ENCODE peak calls at places on chromosome 7, in eight cellular contexts. E is lung microvascular endothelial cell; W is cardiac muscle cell; R is stomach; Z is activated T-cell treated with anti-CD3 and anti-CD28 coated beads, Interleukin-2, amount 50 U/mL, for 24 hours; O is NCI-H1694 treated with DMSO at 0.1 percent for 48 hours; D is PC-9; H is IMR-90. U is an unnamed sample.

GRCh38 chr7:46750321-46750865 is 829.3 kb upstream of the IGFBP3 start:
- DNase-seq in E (no peak), W (no peak), R (no peak), Z (no peak), O (no peak), D (no peak), H (no peak), U (no peak)

GRCh38 chr7:40305229-40305628 is 170.4 kb downstream of the SUGCT start:
- DNase-seq in E (no peak), W (no peak), R (no peak), Z (no peak), O (no peak), D (no peak), H (no peak), U (no peak)

GRCh38 chr7:5420841-5421625 is 2.6 kb downstream of the TNRC18 start:
- DNase-seq in E (peak), W (no peak), R (peak), Z (peak), O (no peak), D (no peak), H (no peak), U (no peak)

GRCh38 chr7:150451833-150452431 is 1.5 kb downstream of the GIMAP8 start:
- DNase-seq in E (peak), W (peak), R (no peak), Z (peak), O (no peak), D (no peak), H (no peak), U (peak)

GRCh38 chr7:159139202-159139601 is 5.5 kb downstream of the VIPR2 start:
- DNase-seq in E (no peak), W (no peak), R (peak), Z (no peak), O (no peak), D (no peak), H (no peak), U (no peak)

GRCh38 chr7:157427811-157428553 is 91.2 kb downstream of the DNAJB6 start:
- DNase-seq in E (no peak), W (no peak), R (no peak), Z (no peak), O (no peak), D (no peak), H (no peak), U (no peak)

GRCh38 chr7:100081535-100082102 is at the start of gene ZNF3:
- DNase-seq in E (peak), W (peak), R (peak), Z (peak), O (peak), D (peak), H (peak), U (peak)

GRCh38 chr7:155644971-155645509 is 579 bp downstream of the RBM33 start:
- DNase-seq in E (peak), W (peak), R (peak), Z (peak), O (peak), D (no peak), H (no peak), U (peak)

GRCh38 chr7:6639032-6639431 is 1.9 kb downstream of the ZNF316 start:
- DNase-seq in E (no peak), W (no peak), R (no peak), Z (no peak), O (no peak), D (no peak), H (no peak), U (no peak)

GRCh38 chr7:14639801-14640200 is 262.8 kb downstream of the DGKB start:
- DNase-seq in E (no peak), W (no peak), R (no peak), Z (no peak), O (no peak), D (no peak), H (no peak), U (no peak)